ENCODE peak calls at places on chromosomes 3 and 15, in nine cellular contexts. One of them, this sample, is unnamed.

GRCh38 chr3:5006755-5007202 is 27.5 kb downstream of the BHLHE40 start:
- DNase-seq in NCI-H774: no peak
- DNase-seq in colonic mucosa: no peak
- DNase-seq in activated CD4-positive, alpha-beta T cell treated with anti-CD3 and anti-CD28 coated beads for 24 hours: peak
- DNase-seq in activated effector memory CD4-positive, alpha-beta T cell treated with anti-CD3 and anti-CD28 coated beads, Interleukin-2, amount 50 U/mL, for 16 hours: peak
- DNase-seq in EH: no peak
- DNase-seq in SW480: no peak
- DNase-seq in H9: no peak
- DNase-seq in CD8-positive, alpha-beta T cell: peak
- DNase-seq in this sample: no peak

GRCh38 chr15:96362001-96362758 is 31.7 kb downstream of the NR2F2 start:
- DNase-seq in NCI-H774: no peak
- DNase-seq in colonic mucosa: no peak
- DNase-seq in activated CD4-positive, alpha-beta T cell treated with anti-CD3 and anti-CD28 coated beads for 24 hours: no peak
- DNase-seq in activated effector memory CD4-positive, alpha-beta T cell treated with anti-CD3 and anti-CD28 coated beads, Interleukin-2, amount 50 U/mL, for 16 hours: no peak
- DNase-seq in EH: no peak
- DNase-seq in SW480: no peak
- DNase-seq in H9: no peak
- DNase-seq in CD8-positive, alpha-beta T cell: no peak
- DNase-seq in this sample: no peak

GRCh38 chr15:89760303-89761008 is 9.4 kb upstream of the MESP1 start:
- DNase-seq in NCI-H774: peak
- DNase-seq in colonic mucosa: peak
- DNase-seq in activated CD4-positive, alpha-beta T cell treated with anti-CD3 and anti-CD28 coated beads for 24 hours: peak
- DNase-seq in activated effector memory CD4-positive, alpha-beta T cell treated with anti-CD3 and anti-CD28 coated beads, Interleukin-2, amount 50 U/mL, for 16 hours: peak
- DNase-seq in EH: peak
- DNase-seq in SW480: peak
- DNase-seq in H9: peak
- DNase-seq in CD8-positive, alpha-beta T cell: peak
- DNase-seq in this sample: no peak

GRCh38 chr3:11640009-11640673 is 3.6 kb downstream of the VGLL4 start:
- DNase-seq in NCI-H774: no peak
- DNase-seq in colonic mucosa: no peak
- DNase-seq in activated CD4-positive, alpha-beta T cell treated with anti-CD3 and anti-CD28 coated beads for 24 hours: no peak
- DNase-seq in activated effector memory CD4-positive, alpha-beta T cell treated with anti-CD3 and anti-CD28 coated beads, Interleukin-2, amount 50 U/mL, for 16 hours: no peak
- DNase-seq in EH: peak
- DNase-seq in SW480: no peak
- DNase-seq in H9: no peak
- DNase-seq in CD8-positive, alpha-beta T cell: no peak
- DNase-seq in this sample: no peak

GRCh38 chr3:36991923-36992805 is 767 bp downstream of the EPM2AIP1 start:
- DNase-seq in NCI-H774: no peak
- DNase-seq in colonic mucosa: no peak
- DNase-seq in activated CD4-positive, alpha-beta T cell treated with anti-CD3 and anti-CD28 coated beads for 24 hours: no peak
- DNase-seq in activated effector memory CD4-positive, alpha-beta T cell treated with anti-CD3 and anti-CD28 coated beads, Interleukin-2, amount 50 U/mL, for 16 hours: peak
- DNase-seq in EH: peak
- DNase-seq in SW480: peak
- DNase-seq in H9: no peak
- DNase-seq in CD8-positive, alpha-beta T cell: no peak
- DNase-seq in this sample: no peak

GRCh38 chr3:155083313-155083905 is 3.3 kb downstream of the MME start:
- DNase-seq in NCI-H774: no peak
- DNase-seq in colonic mucosa: no peak
- DNase-seq in activated CD4-positive, alpha-beta T cell treated with anti-CD3 and anti-CD28 coated beads for 24 hours: no peak
- DNase-seq in activated effector memory CD4-positive, alpha-beta T cell treated with anti-CD3 and anti-CD28 coated beads, Interleukin-2, amount 50 U/mL, for 16 hours: no peak
- DNase-seq in EH: no peak
- DNase-seq in SW480: no peak
- DNase-seq in H9: no peak
- DNase-seq in CD8-positive, alpha-beta T cell: no peak
- DNase-seq in this sample: no peak

GRCh38 chr3:68055238-68055637 is 400.8 kb upstream of the SUCLG2 start:
- DNase-seq in NCI-H774: no peak
- DNase-seq in colonic mucosa: no peak
- DNase-seq in activated CD4-positive, alpha-beta T cell treated with anti-CD3 and anti-CD28 coated beads for 24 hours: no peak
- DNase-seq in activated effector memory CD4-positive, alpha-beta T cell treated with anti-CD3 and anti-CD28 coated beads, Interleukin-2, amount 50 U/mL, for 16 hours: no peak
- DNase-seq in EH: no peak
- DNase-seq in SW480: no peak
- DNase-seq in H9: no peak
- DNase-seq in CD8-positive, alpha-beta T cell: no peak
- DNase-seq in this sample: no peak

GRCh38 chr3:142705256-142705655 is 18.6 kb upstream of the TRPC1 start:
- DNase-seq in NCI-H774: no peak
- DNase-seq in colonic mucosa: no peak
- DNase-seq in activated CD4-positive, alpha-beta T cell treated with anti-CD3 and anti-CD28 coated beads for 24 hours: no peak
- DNase-seq in activated effector memory CD4-positive, alpha-beta T cell treated with anti-CD3 and anti-CD28 coated beads, Interleukin-2, amount 50 U/mL, for 16 hours: no peak
- DNase-seq in EH: no peak
- DNase-seq in SW480: no peak
- DNase-seq in H9: no peak
- DNase-seq in CD8-positive, alpha-beta T cell: no peak
- DNase-seq in this sample: peak

GRCh38 chr3:73674280-73674679 is 49.5 kb upstream of the PDZRN3 start:
- DNase-seq in NCI-H774: no peak
- DNase-seq in colonic mucosa: no peak
- DNase-seq in activated CD4-positive, alpha-beta T cell treated with anti-CD3 and anti-CD28 coated beads for 24 hours: no peak
- DNase-seq in activated effector memory CD4-positive, alpha-beta T cell treated with anti-CD3 and anti-CD28 coated beads, Interleukin-2, amount 50 U/mL, for 16 hours: no peak
- DNase-seq in EH: no peak
- DNase-seq in SW480: no peak
- DNase-seq in H9: no peak
- DNase-seq in CD8-positive, alpha-beta T cell: no peak
- DNase-seq in this sample: no peak

GRCh38 chr15:40092416-40093223 is 16.1 kb downstream of the BMF start:
- DNase-seq in NCI-H774: peak
- DNase-seq in colonic mucosa: peak
- DNase-seq in activated CD4-positive, alpha-beta T cell treated with anti-CD3 and anti-CD28 coated beads for 24 hours: no peak
- DNase-seq in activated effector memory CD4-positive, alpha-beta T cell treated with anti-CD3 and anti-CD28 coated beads, Interleukin-2, amount 50 U/mL, for 16 hours: no peak
- DNase-seq in EH: peak
- DNase-seq in SW480: no peak
- DNase-seq in H9: no peak
- DNase-seq in CD8-positive, alpha-beta T cell: no peak
- DNase-seq in this sample: peak

GRCh38 chr15:41821831-41822230 is 6.1 kb upstream of the JMJD7 start:
- DNase-seq in NCI-H774: no peak
- DNase-seq in colonic mucosa: no peak
- DNase-seq in activated CD4-positive, alpha-beta T cell treated with anti-CD3 and anti-CD28 coated beads for 24 hours: no peak
- DNase-seq in activated effector memory CD4-positive, alpha-beta T cell treated with anti-CD3 and anti-CD28 coated beads, Interleukin-2, amount 50 U/mL, for 16 hours: no peak
- DNase-seq in EH: no peak
- DNase-seq in SW480: no peak
- DNase-seq in H9: no peak
- DNase-seq in CD8-positive, alpha-beta T cell: no peak
- DNase-seq in this sample: no peak

GRCh38 chr3:55797084-55797483 is 310.0 kb upstream of the WNT5A start:
- DNase-seq in NCI-H774: no peak
- DNase-seq in colonic mucosa: no peak
- DNase-seq in activated CD4-positive, alpha-beta T cell treated with anti-CD3 and anti-CD28 coated beads for 24 hours: no peak
- DNase-seq in activated effector memory CD4-positive, alpha-beta T cell treated with anti-CD3 and anti-CD28 coated beads, Interleukin-2, amount 50 U/mL, for 16 hours: no peak
- DNase-seq in EH: peak
- DNase-seq in SW480: no peak
- DNase-seq in H9: no peak
- DNase-seq in CD8-positive, alpha-beta T cell: no peak
- DNase-seq in this sample: no peak

GRCh38 chr15:36358094-36358961 is 221.1 kb upstream of the CDIN1 start:
- DNase-seq in NCI-H774: no peak
- DNase-seq in colonic mucosa: no peak
- DNase-seq in activated CD4-positive, alpha-beta T cell treated with anti-CD3 and anti-CD28 coated beads for 24 hours: no peak
- DNase-seq in activated effector memory CD4-positive, alpha-beta T cell treated with anti-CD3 and anti-CD28 coated beads, Interleukin-2, amount 50 U/mL, for 16 hours: no peak
- DNase-seq in EH: peak
- DNase-seq in SW480: no peak
- DNase-seq in H9: no peak
- DNase-seq in CD8-positive, alpha-beta T cell: no peak
- DNase-seq in this sample: no peak

GRCh38 chr3:120449701-120450216 is 1.0 kb downstream of the FSTL1 start:
- DNase-seq in NCI-H774: no peak
- DNase-seq in colonic mucosa: no peak
- DNase-seq in activated CD4-positive, alpha-beta T cell treated with anti-CD3 and anti-CD28 coated beads for 24 hours: no peak
- DNase-seq in activated effector memory CD4-positive, alpha-beta T cell treated with anti-CD3 and anti-CD28 coated beads, Interleukin-2, amount 50 U/mL, for 16 hours: no peak
- DNase-seq in EH: peak
- DNase-seq in SW480: no peak
- DNase-seq in H9: no peak
- DNase-seq in CD8-positive, alpha-beta T cell: no peak
- DNase-seq in this sample: no peak

GRCh38 chr3:123365450-123366143 is 83.3 kb downstream of the ADCY5 start:
- DNase-seq in NCI-H774: peak
- DNase-seq in colonic mucosa: no peak
- DNase-seq in activated CD4-positive, alpha-beta T cell treated with anti-CD3 and anti-CD28 coated beads for 24 hours: no peak
- DNase-seq in activated effector memory CD4-positive, alpha-beta T cell treated with anti-CD3 and anti-CD28 coated beads, Interleukin-2, amount 50 U/mL, for 16 hours: no peak
- DNase-seq in EH: peak
- DNase-seq in SW480: peak
- DNase-seq in H9: peak
- DNase-seq in CD8-positive, alpha-beta T cell: no peak
- DNase-seq in this sample: no peak

GRCh38 chr3:140007946-140008692 is 73.1 kb downstream of the CLSTN2 start:
- DNase-seq in NCI-H774: no peak
- DNase-seq in colonic mucosa: no peak
- DNase-seq in activated CD4-positive, alpha-beta T cell treated with anti-CD3 and anti-CD28 coated beads for 24 hours: no peak
- DNase-seq in activated effector memory CD4-positive, alpha-beta T cell treated with anti-CD3 and anti-CD28 coated beads, Interleukin-2, amount 50 U/mL, for 16 hours: no peak
- DNase-seq in EH: no peak
- DNase-seq in SW480: no peak
- DNase-seq in H9: no peak
- DNase-seq in CD8-positive, alpha-beta T cell: no peak
- DNase-seq in this sample: no peak

GRCh38 chr15:96359371-96359771 is 28.9 kb downstream of the NR2F2 start:
- DNase-seq in NCI-H774: no peak
- DNase-seq in colonic mucosa: no peak
- DNase-seq in activated CD4-positive, alpha-beta T cell treated with anti-CD3 and anti-CD28 coated beads for 24 hours: no peak
- DNase-seq in activated effector memory CD4-positive, alpha-beta T cell treated with anti-CD3 and anti-CD28 coated beads, Interleukin-2, amount 50 U/mL, for 16 hours: no peak
- DNase-seq in EH: no peak
- DNase-seq in SW480: no peak
- DNase-seq in H9: peak
- DNase-seq in CD8-positive, alpha-beta T cell: no peak
- DNase-seq in this sample: no peak

GRCh38 chr3:176595307-176595706 is 602.0 kb downstream of the TBL1XR1 start:
- DNase-seq in NCI-H774: no peak
- DNase-seq in colonic mucosa: no peak
- DNase-seq in activated CD4-positive, alpha-beta T cell treated with anti-CD3 and anti-CD28 coated beads for 24 hours: no peak
- DNase-seq in activated effector memory CD4-positive, alpha-beta T cell treated with anti-CD3 and anti-CD28 coated beads, Interleukin-2, amount 50 U/mL, for 16 hours: no peak
- DNase-seq in EH: peak
- DNase-seq in SW480: no peak
- DNase-seq in H9: no peak
- DNase-seq in CD8-positive, alpha-beta T cell: no peak
- DNase-seq in this sample: no peak

GRCh38 chr15:65085990-65086679 is 9.6 kb downstream of the KBTBD13 start:
- DNase-seq in NCI-H774: no peak
- DNase-seq in colonic mucosa: peak
- DNase-seq in activated CD4-positive, alpha-beta T cell treated with anti-CD3 and anti-CD28 coated beads for 24 hours: no peak
- DNase-seq in activated effector memory CD4-positive, alpha-beta T cell treated with anti-CD3 and anti-CD28 coated beads, Interleukin-2, amount 50 U/mL, for 16 hours: no peak
- DNase-seq in EH: peak
- DNase-seq in SW480: peak
- DNase-seq in H9: peak
- DNase-seq in CD8-positive, alpha-beta T cell: no peak
- DNase-seq in this sample: no peak

GRCh38 chr15:83346342-83346741 is 61.9 kb upstream of the BNC1 start:
- DNase-seq in NCI-H774: no peak
- DNase-seq in colonic mucosa: no peak
- DNase-seq in activated CD4-positive, alpha-beta T cell treated with anti-CD3 and anti-CD28 coated beads for 24 hours: no peak
- DNase-seq in activated effector memory CD4-positive, alpha-beta T cell treated with anti-CD3 and anti-CD28 coated beads, Interleukin-2, amount 50 U/mL, for 16 hours: no peak
- DNase-seq in EH: no peak
- DNase-seq in SW480: no peak
- DNase-seq in H9: no peak
- DNase-seq in CD8-positive, alpha-beta T cell: no peak
- DNase-seq in this sample: no peak

GRCh38 chr3:56694852-56695563 is 11.9 kb upstream of the TASOR start:
- DNase-seq in NCI-H774: no peak
- DNase-seq in colonic mucosa: no peak
- DNase-seq in activated CD4-positive, alpha-beta T cell treated with anti-CD3 and anti-CD28 coated beads for 24 hours: no peak
- DNase-seq in activated effector memory CD4-positive, alpha-beta T cell treated with anti-CD3 and anti-CD28 coated beads, Interleukin-2, amount 50 U/mL, for 16 hours: no peak
- DNase-seq in EH: no peak
- DNase-seq in SW480: no peak
- DNase-seq in H9: no peak
- DNase-seq in CD8-positive, alpha-beta T cell: no peak
- DNase-seq in this sample: no peak

GRCh38 chr3:150170843-150171513 is 200.3 kb upstream of the PFN2 start:
- DNase-seq in NCI-H774: peak
- DNase-seq in colonic mucosa: no peak
- DNase-seq in activated CD4-positive, alpha-beta T cell treated with anti-CD3 and anti-CD28 coated beads for 24 hours: no peak
- DNase-seq in activated effector memory CD4-positive, alpha-beta T cell treated with anti-CD3 and anti-CD28 coated beads, Interleukin-2, amount 50 U/mL, for 16 hours: no peak
- DNase-seq in EH: no peak
- DNase-seq in SW480: no peak
- DNase-seq in H9: no peak
- DNase-seq in CD8-positive, alpha-beta T cell: no peak
- DNase-seq in this sample: no peak

GRCh38 chr3:4011136-4011535 is 211.9 kb downstream of the LRRN1 start:
- DNase-seq in NCI-H774: no peak
- DNase-seq in colonic mucosa: no peak
- DNase-seq in activated CD4-positive, alpha-beta T cell treated with anti-CD3 and anti-CD28 coated beads for 24 hours: no peak
- DNase-seq in activated effector memory CD4-positive, alpha-beta T cell treated with anti-CD3 and anti-CD28 coated beads, Interleukin-2, amount 50 U/mL, for 16 hours: no peak
- DNase-seq in EH: no peak
- DNase-seq in SW480: no peak
- DNase-seq in H9: no peak
- DNase-seq in CD8-positive, alpha-beta T cell: no peak
- DNase-seq in this sample: no peak

GRCh38 chr3:127791221-127791913 is 30.9 kb downstream of the MGLL start:
- DNase-seq in NCI-H774: no peak
- DNase-seq in colonic mucosa: peak
- DNase-seq in activated CD4-positive, alpha-beta T cell treated with anti-CD3 and anti-CD28 coated beads for 24 hours: no peak
- DNase-seq in activated effector memory CD4-positive, alpha-beta T cell treated with anti-CD3 and anti-CD28 coated beads, Interleukin-2, amount 50 U/mL, for 16 hours: peak
- DNase-seq in EH: peak
- DNase-seq in SW480: peak
- DNase-seq in H9: peak
- DNase-seq in CD8-positive, alpha-beta T cell: no peak
- DNase-seq in this sample: peak

GRCh38 chr15:65641723-65642475 is 20.2 kb downstream of the SLC24A1 start:
- DNase-seq in NCI-H774: no peak
- DNase-seq in colonic mucosa: no peak
- DNase-seq in activated CD4-positive, alpha-beta T cell treated with anti-CD3 and anti-CD28 coated beads for 24 hours: no peak
- DNase-seq in activated effector memory CD4-positive, alpha-beta T cell treated with anti-CD3 and anti-CD28 coated beads, Interleukin-2, amount 50 U/mL, for 16 hours: no peak
- DNase-seq in EH: no peak
- DNase-seq in SW480: no peak
- DNase-seq in H9: no peak
- DNase-seq in CD8-positive, alpha-beta T cell: no peak
- DNase-seq in this sample: no peak

GRCh38 chr15:50685191-50685975 is 1.2 kb downstream of the TRPM7 start:
- DNase-seq in NCI-H774: no peak
- DNase-seq in colonic mucosa: no peak
- DNase-seq in activated CD4-positive, alpha-beta T cell treated with anti-CD3 and anti-CD28 coated beads for 24 hours: no peak
- DNase-seq in activated effector memory CD4-positive, alpha-beta T cell treated with anti-CD3 and anti-CD28 coated beads, Interleukin-2, amount 50 U/mL, for 16 hours: no peak
- DNase-seq in EH: peak
- DNase-seq in SW480: no peak
- DNase-seq in H9: no peak
- DNase-seq in CD8-positive, alpha-beta T cell: no peak
- DNase-seq in this sample: no peak

GRCh38 chr15:92773340-92773739 is 117.8 kb upstream of the FAM174B start:
- DNase-seq in NCI-H774: no peak
- DNase-seq in colonic mucosa: no peak
- DNase-seq in activated CD4-positive, alpha-beta T cell treated with anti-CD3 and anti-CD28 coated beads for 24 hours: no peak
- DNase-seq in activated effector memory CD4-positive, alpha-beta T cell treated with anti-CD3 and anti-CD28 coated beads, Interleukin-2, amount 50 U/mL, for 16 hours: no peak
- DNase-seq in EH: no peak
- DNase-seq in SW480: no peak
- DNase-seq in H9: no peak
- DNase-seq in CD8-positive, alpha-beta T cell: no peak
- DNase-seq in this sample: no peak

GRCh38 chr3:25027639-25028038 is 400.4 kb upstream of the RARB start:
- DNase-seq in NCI-H774: no peak
- DNase-seq in colonic mucosa: no peak
- DNase-seq in activated CD4-positive, alpha-beta T cell treated with anti-CD3 and anti-CD28 coated beads for 24 hours: no peak
- DNase-seq in activated effector memory CD4-positive, alpha-beta T cell treated with anti-CD3 and anti-CD28 coated beads, Interleukin-2, amount 50 U/mL, for 16 hours: no peak
- DNase-seq in EH: no peak
- DNase-seq in SW480: no peak
- DNase-seq in H9: no peak
- DNase-seq in CD8-positive, alpha-beta T cell: no peak
- DNase-seq in this sample: peak

GRCh38 chr3:57068437-57069089 is 8.1 kb downstream of the SPATA12 start:
- DNase-seq in NCI-H774: no peak
- DNase-seq in colonic mucosa: peak
- DNase-seq in activated CD4-positive, alpha-beta T cell treated with anti-CD3 and anti-CD28 coated beads for 24 hours: no peak
- DNase-seq in activated effector memory CD4-positive, alpha-beta T cell treated with anti-CD3 and anti-CD28 coated beads, Interleukin-2, amount 50 U/mL, for 16 hours: no peak
- DNase-seq in EH: peak
- DNase-seq in SW480: peak
- DNase-seq in H9: no peak
- DNase-seq in CD8-positive, alpha-beta T cell: peak
- DNase-seq in this sample: no peak

This sample was measured in NCI-H187 treated with DMSO at 0.1 percent for 48 hours.